ENCODE peak calls at places on chromosomes 2 and 18, in six cellular contexts. J is choroid plexus epithelial cell, O is nephron progenitor cell, V is transverse colon, T is AG09319, P is lower lobe of right lung. B is an unnamed sample.

GRCh38 chr18:48929951-48930713 is 20.6 kb downstream of the SMAD7 start:
- DNase-seq in J (peak; percentile 70), O (peak; percentile 73), V (peak; percentile 88), T (no peak), P (no peak), B (no peak)

GRCh38 chr18:8469793-8470192 is 139.4 kb upstream of the RAB12 start:
- DNase-seq in J (peak; percentile 42), O (no peak), V (no peak), T (no peak), P (no peak), B (peak; percentile 24)

GRCh38 chr2:98234763-98235162 is 111.5 kb upstream of the CNGA3 start:
- DNase-seq in J (peak; percentile 15), O (no peak), V (no peak), T (no peak), P (no peak), B (no peak)

GRCh38 chr2:69917854-69918253 is 2.9 kb downstream of the MXD1 start:
- DNase-seq in J (peak; percentile 92), O (no peak), V (no peak), T (peak; percentile 50), P (no peak), B (no peak)

GRCh38 chr2:219633276-219634065 is 6.0 kb downstream of the SLC4A3 start:
- DNase-seq in J (no peak), O (no peak), V (no peak), T (no peak), P (no peak), B (no peak)

GRCh38 chr2:120828066-120828465 is 92.4 kb downstream of the GLI2 start:
- DNase-seq in J (no peak), O (no peak), V (no peak), T (no peak), P (no peak), B (no peak)

GRCh38 chr2:5325523-5325922 is 366.7 kb upstream of the SOX11 start:
- DNase-seq in J (no peak), O (no peak), V (no peak), T (no peak), P (no peak), B (no peak)

GRCh38 chr2:216109962-216110614 is 940 bp downstream of the XRCC5 start:
- DNase-seq in J (peak; percentile 81), O (no peak), V (no peak), T (peak; percentile 37), P (no peak), B (no peak)

GRCh38 chr18:7617738-7618422 is 50.8 kb downstream of the PTPRM start:
- DNase-seq in J (peak; percentile 72), O (no peak), V (peak; percentile 41), T (peak; percentile 95), P (no peak), B (peak; percentile 86)

GRCh38 chr2:43493954-43494353 is 101.9 kb downstream of the THADA start:
- DNase-seq in J (no peak), O (no peak), V (no peak), T (no peak), P (no peak), B (no peak)

GRCh38 chr2:128605421-128605820 is 286.8 kb upstream of the HS6ST1 start:
- DNase-seq in J (no peak), O (no peak), V (no peak), T (no peak), P (peak; percentile 41), B (no peak)

GRCh38 chr2:178271629-178272333 is 77.5 kb downstream of the OSBPL6 start:
- DNase-seq in J (peak; percentile 84), O (no peak), V (peak; percentile 26), T (peak; percentile 24), P (no peak), B (no peak)

GRCh38 chr18:41938445-41938844 is 16.6 kb upstream of the PIK3C3 start:
- DNase-seq in J (peak; percentile 97), O (no peak), V (no peak), T (no peak), P (no peak), B (peak; percentile 92)

GRCh38 chr2:132374551-132374950 is 42.1 kb upstream of the GPR39 start:
- DNase-seq in J (no peak), O (no peak), V (no peak), T (no peak), P (no peak), B (no peak)

GRCh38 chr2:120977582-120978358 is 242.1 kb downstream of the GLI2 start:
- DNase-seq in J (no peak), O (no peak), V (no peak), T (no peak), P (peak; percentile 28), B (no peak)

GRCh38 chr2:2742745-2743144 is 411.7 kb upstream of the MYT1L start:
- DNase-seq in J (no peak), O (no peak), V (no peak), T (no peak), P (no peak), B (no peak)

GRCh38 chr18:70931942-70932814 is 643.3 kb downstream of the SOCS6 start:
- DNase-seq in J (peak; percentile 73), O (no peak), V (no peak), T (no peak), P (no peak), B (no peak)
- TF ChIP-seq CTCF in J (no peak), O (peak; percentile 57), V (peak; percentile 46), T (peak; percentile 18), P (peak; percentile 44), B (no peak)

DNA sequence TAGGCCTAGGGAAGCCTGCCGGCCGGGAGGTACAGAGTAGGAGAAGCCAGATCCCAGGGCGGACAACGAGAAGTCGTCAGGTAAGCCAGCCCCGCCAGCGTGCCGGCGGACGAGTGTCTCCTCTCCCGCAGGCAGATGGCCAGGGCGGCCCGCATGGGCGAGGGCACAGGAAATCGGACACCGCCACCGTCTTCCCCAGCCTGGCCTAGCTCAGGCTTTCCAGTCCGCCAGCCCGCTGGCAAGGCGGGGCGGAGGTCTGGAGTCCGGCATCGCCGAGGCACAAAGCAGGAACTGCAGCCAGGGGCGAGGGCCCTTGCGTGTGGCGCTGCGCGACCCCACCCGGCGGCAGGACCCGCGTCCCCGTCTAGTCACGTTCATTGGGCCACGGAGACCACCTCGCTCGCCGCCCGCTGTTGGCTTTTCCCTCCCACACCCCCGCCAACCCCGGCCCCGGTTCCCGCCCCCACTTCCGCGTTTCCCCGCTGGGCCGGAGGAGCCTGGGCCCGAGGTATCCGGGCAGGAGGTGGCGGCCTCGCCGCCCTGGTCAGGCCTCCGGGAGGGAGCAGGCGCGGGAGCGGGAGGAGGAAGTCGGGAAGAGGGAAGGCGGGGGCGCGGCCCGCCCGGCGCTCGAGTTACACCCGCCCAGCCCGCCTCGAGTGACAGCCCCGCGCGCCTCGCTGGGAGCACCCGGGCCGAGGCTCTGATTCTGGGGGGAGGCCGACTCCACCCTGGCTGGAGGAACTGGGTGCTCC is at the start of gene GPD2:
- DNase-seq in J (peak; percentile 83), O (peak; percentile 87), V (peak; percentile 92), T (peak; percentile 79), P (peak; percentile 97), B (no peak)
- TF ChIP-seq CTCF in J (no peak), O (no peak), V (no peak), T (no peak), P (peak; percentile 18), B (no peak)

GRCh38 chr2:170827841-170828532 is 11.3 kb downstream of the GAD1 start:
- DNase-seq in J (no peak), O (no peak), V (no peak), T (no peak), P (no peak), B (no peak)
- TF ChIP-seq CTCF in J (no peak), O (no peak), V (no peak), T (no peak), P (no peak), B (no peak)

DNA sequence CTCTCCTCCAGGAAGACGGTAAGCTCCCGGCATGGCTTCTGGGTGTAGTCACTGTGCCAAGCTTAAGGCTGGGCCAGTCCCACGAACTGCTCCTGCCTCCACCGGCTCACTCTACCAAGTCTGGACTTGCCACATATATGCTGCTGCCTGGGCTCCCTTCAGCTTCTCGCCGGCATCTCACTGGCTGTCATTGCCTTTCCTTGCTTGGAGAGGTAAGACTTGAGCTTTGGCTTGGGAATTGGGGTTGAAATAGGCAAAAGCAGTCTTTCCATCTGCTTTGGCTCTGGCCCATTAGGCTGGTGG is 481.0 kb downstream of the TGIF1 start:
- DNase-seq in J (no peak), O (no peak), V (no peak), T (no peak), P (no peak), B (no peak)
- TF ChIP-seq CTCF in J (no peak), O (no peak), V (no peak), T (no peak), P (no peak), B (no peak)

GRCh38 chr2:235132641-235133040 is 180.8 kb downstream of the SH3BP4 start:
- DNase-seq in J (no peak), O (no peak), V (no peak), T (no peak), P (no peak), B (no peak)

GRCh38 chr2:235139956-235140800 is 188.4 kb downstream of the SH3BP4 start:
- DNase-seq in J (no peak), O (no peak), V (no peak), T (no peak), P (no peak), B (no peak)

GRCh38 chr2:235133837-235134236 is 182.0 kb downstream of the SH3BP4 start:
- DNase-seq in J (no peak), O (no peak), V (no peak), T (no peak), P (no peak), B (no peak)

GRCh38 chr2:235135195-235135965 is 183.6 kb downstream of the SH3BP4 start:
- DNase-seq in J (no peak), O (no peak), V (no peak), T (no peak), P (no peak), B (no peak)

DNA sequence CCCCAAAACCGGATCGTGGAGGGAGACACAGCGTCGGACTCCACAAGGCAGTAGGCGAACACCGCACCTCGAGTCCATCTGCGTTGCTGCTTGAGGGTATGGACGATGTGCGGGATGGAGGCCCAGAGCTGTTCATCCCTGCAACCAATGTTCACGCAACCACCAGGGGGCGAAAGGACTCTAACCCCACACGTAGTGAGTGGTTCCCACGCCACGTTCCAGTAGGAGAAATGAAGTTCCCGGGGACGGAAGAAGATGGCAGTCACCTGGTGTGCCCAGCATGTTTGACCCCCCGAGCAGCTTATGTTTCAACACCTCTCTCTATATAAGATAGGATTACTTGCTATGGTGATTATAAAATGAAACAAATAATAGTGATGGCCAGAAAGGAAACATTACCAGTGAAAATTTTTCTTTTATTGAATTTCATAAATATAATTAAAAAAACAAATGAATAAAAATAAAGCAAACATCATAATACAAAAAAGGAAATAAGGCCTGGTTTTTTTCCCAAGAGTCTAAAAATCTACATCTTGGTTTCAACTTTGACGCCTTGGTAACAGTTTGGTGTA is 184.3 kb downstream of the SH3BP4 start:
- DNase-seq in J (peak; percentile 87), O (peak; percentile 81), V (peak; percentile 86), T (peak; percentile 47), P (peak; percentile 83), B (peak; percentile 9)
- TF ChIP-seq CTCF in J (peak; percentile 90), O (peak; percentile 66), V (peak; percentile 75), T (peak; percentile 83), P (peak; percentile 80), B (peak; percentile 93)

GRCh38 chr2:101188683-101189405 is 37.7 kb upstream of the TBC1D8 start:
- DNase-seq in J (peak; percentile 57), O (peak; percentile 22), V (peak; percentile 49), T (no peak), P (no peak), B (no peak)
- TF ChIP-seq CTCF in J (peak; percentile 79), O (no peak), V (peak; percentile 48), T (peak; percentile 64), P (peak; percentile 53), B (peak; percentile 73)